ENCODE peak calls at places on chromosomes 4 and X, in five cellular contexts. X, Z, E, P and V are unnamed samples.

GRCh38 chr4:168440442-168441264 is 39.6 kb downstream of the DDX60L start:
- DNase-seq in X (no peak), Z (no peak), E (no peak), P (peak; percentile 17), V (no peak)

GRCh38 chr4:31020363-31020762 is 300.2 kb downstream of the PCDH7 start:
- DNase-seq in X (no peak), Z (no peak), E (no peak), P (no peak), V (no peak)

GRCh38 chr4:1195894-1196401 is 23.6 kb upstream of the SPON2 start:
- DNase-seq in X (no peak), Z (no peak), E (no peak), P (no peak), V (no peak)

GRCh38 chr4:105555409-105555808 is 3.0 kb downstream of the ARHGEF38 start:
- DNase-seq in X (no peak), Z (no peak), E (no peak), P (no peak), V (no peak)

GRCh38 chr4:25011135-25011866 is 19.4 kb downstream of the LGI2 start:
- DNase-seq in X (no peak), Z (no peak), E (no peak), P (no peak), V (no peak)

GRCh38 chr4:38177035-38177791 is 217.0 kb downstream of the PTTG2 start:
- DNase-seq in X (no peak), Z (peak; percentile 47), E (peak; percentile 56), P (no peak), V (peak; percentile 64)

GRCh38 chr4:67700119-67700873 is 659 bp downstream of the UBA6 start:
- DNase-seq in X (no peak), Z (no peak), E (no peak), P (no peak), V (no peak)

GRCh38 chrX:39011454-39012204 is 210.4 kb downstream of the MID1IP1 start:
- DNase-seq in X (no peak), Z (no peak), E (no peak), P (no peak), V (no peak)

GRCh38 chrX:6701085-6701484 is 166.2 kb upstream of the VCX3A start:
- DNase-seq in X (no peak), Z (no peak), E (no peak), P (no peak), V (no peak)

GRCh38 chr4:163544407-163545038 is 50.0 kb downstream of the TMA16 start:
- DNase-seq in X (peak; percentile 73), Z (peak; percentile 65), E (peak; percentile 68), P (no peak), V (peak; percentile 51)

GRCh38 chr4:163744861-163745260 is 250.4 kb downstream of the TMA16 start:
- DNase-seq in X (no peak), Z (no peak), E (no peak), P (no peak), V (no peak)

GRCh38 chr4:175422331-175422730 is 389.7 kb downstream of the GPM6A start:
- DNase-seq in X (no peak), Z (no peak), E (no peak), P (no peak), V (no peak)

GRCh38 chr4:141346144-141346543 is 125.4 kb downstream of the ZNF330 start:
- DNase-seq in X (no peak), Z (no peak), E (no peak), P (no peak), V (no peak)

GRCh38 chrX:39527045-39527444 is 570.7 kb downstream of the BCOR start:
- DNase-seq in X (no peak), Z (no peak), E (no peak), P (peak; percentile 17), V (no peak)

GRCh38 chrX:130793966-130794365 is 109.0 kb downstream of the ENOX2 start:
- DNase-seq in X (no peak), Z (no peak), E (no peak), P (no peak), V (no peak)

GRCh38 chr4:80989921-80990544 is 40.5 kb upstream of the BMP3 start:
- DNase-seq in X (peak; percentile 40), Z (no peak), E (no peak), P (peak; percentile 47), V (no peak)

GRCh38 chr4:101292214-101292613 is 55.1 kb downstream of the PPP3CA start:
- DNase-seq in X (no peak), Z (no peak), E (no peak), P (no peak), V (no peak)

GRCh38 chrX:129404670-129405008 is 118.7 kb downstream of the SMARCA1 start:
- DNase-seq in X (no peak), Z (no peak), E (no peak), P (no peak), V (no peak)

GRCh38 chr4:106588906-106589305 is 220.3 kb upstream of the GIMD1 start:
- DNase-seq in X (no peak), Z (no peak), E (no peak), P (no peak), V (no peak)

GRCh38 chr4:87461281-87461700 is 38.9 kb downstream of the NUDT9 start:
- DNase-seq in X (no peak), Z (no peak), E (no peak), P (no peak), V (no peak)

GRCh38 chrX:17737707-17738001 is 361 bp downstream of the SCML1 start:
- DNase-seq in X (no peak), Z (no peak), E (peak; percentile 10), P (no peak), V (peak; percentile 31)

GRCh38 chr4:67522851-67523671 is 22.2 kb downstream of the CENPC start:
- DNase-seq in X (no peak), Z (no peak), E (no peak), P (no peak), V (no peak)

GRCh38 chr4:97498875-97499274 is 644.4 kb downstream of the STPG2 start:
- DNase-seq in X (no peak), Z (no peak), E (no peak), P (no peak), V (no peak)

GRCh38 chr4:153181293-153182080 is 22.8 kb upstream of the TRIM2 start:
- DNase-seq in X (no peak), Z (no peak), E (no peak), P (no peak), V (no peak)

GRCh38 chr4:188439641-188440311 is 300.5 kb downstream of the TRIML1 start:
- DNase-seq in X (no peak), Z (no peak), E (no peak), P (no peak), V (no peak)

GRCh38 chrX:123983240-123983639 is 21.7 kb downstream of the STAG2 start:
- DNase-seq in X (no peak), Z (no peak), E (no peak), P (no peak), V (no peak)

GRCh38 chr4:177128306-177128705 is 181.4 kb upstream of the NEIL3 start:
- DNase-seq in X (no peak), Z (no peak), E (no peak), P (no peak), V (no peak)

GRCh38 chrX:79138658-79139241 is 5.7 kb upstream of the GPR174 start:
- DNase-seq in X (no peak), Z (no peak), E (no peak), P (no peak), V (no peak)

GRCh38 chr4:123783936-123784335 is 387.3 kb downstream of the SPRY1 start:
- DNase-seq in X (no peak), Z (no peak), E (no peak), P (no peak), V (no peak)

GRCh38 chr4:150960079-150960478 is 55.0 kb downstream of the LRBA start:
- DNase-seq in X (no peak), Z (no peak), E (no peak), P (peak; percentile 10), V (no peak)

GRCh38 chr4:89497517-89498308 is 190.1 kb upstream of the GPRIN3 start:
- DNase-seq in X (no peak), Z (no peak), E (no peak), P (no peak), V (no peak)

GRCh38 chrX:46620505-46620904 is 46.9 kb downstream of the CHST7 start:
- DNase-seq in X (no peak), Z (no peak), E (no peak), P (no peak), V (no peak)

GRCh38 chr4:163587867-163588266 is 93.4 kb downstream of the TMA16 start:
- DNase-seq in X (no peak), Z (no peak), E (no peak), P (no peak), V (no peak)

GRCh38 chr4:14289708-14290107 is 662.2 kb upstream of the BOD1L1 start:
- DNase-seq in X (no peak), Z (no peak), E (no peak), P (no peak), V (no peak)